ENCODE peak calls at places on chromosomes 13 and 19, in nine cellular contexts. One of them, this sample, is unnamed.

GRCh38 chr13:111908391-111908790 is 158.6 kb upstream of the SOX1 start:
- DNase-seq in mucosa of gallbladder: no peak
- DNase-seq in cerebellar cortex: no peak
- DNase-seq in activated T-helper 1 cell treated with anti-CD3 and anti-CD28 coated beads, Interleukin-12 subunit alpha, Interleukin-12 subunit beta, Interleukin-2, Interleukin-4 antibody, amounts not matched to agents 30 ng/mL and 10 ng/mL and 1 ng/mL, durations not matched to agents 14 hours and 24 hours and 36 hours: no peak
- DNase-seq in nephron progenitor cell: no peak
- DNase-seq in SK-N-DZ: no peak
- DNase-seq in choroid plexus epithelial cell: no peak
- DNase-seq in activated CD8-positive, alpha-beta memory T cell treated with anti-CD3 and anti-CD28 coated beads, Interleukin-2, amount 10 ng/mL, durations not matched to agents 7 days and 5 days: peak
- DNase-seq in caudate nucleus: no peak
- DNase-seq in this sample: no peak

GRCh38 chr13:37369618-37370017 is 228.9 kb downstream of the POSTN start:
- DNase-seq in mucosa of gallbladder: no peak
- DNase-seq in cerebellar cortex: no peak
- DNase-seq in activated T-helper 1 cell treated with anti-CD3 and anti-CD28 coated beads, Interleukin-12 subunit alpha, Interleukin-12 subunit beta, Interleukin-2, Interleukin-4 antibody, amounts not matched to agents 30 ng/mL and 10 ng/mL and 1 ng/mL, durations not matched to agents 14 hours and 24 hours and 36 hours: no peak
- DNase-seq in nephron progenitor cell: no peak
- DNase-seq in SK-N-DZ: no peak
- DNase-seq in choroid plexus epithelial cell: peak
- DNase-seq in activated CD8-positive, alpha-beta memory T cell treated with anti-CD3 and anti-CD28 coated beads, Interleukin-2, amount 10 ng/mL, durations not matched to agents 7 days and 5 days: no peak
- DNase-seq in caudate nucleus: no peak
- DNase-seq in this sample: no peak

GRCh38 chr19:51735759-51736449 is 12.1 kb upstream of the HAS1 start:
- DNase-seq in mucosa of gallbladder: peak
- DNase-seq in cerebellar cortex: no peak
- DNase-seq in activated T-helper 1 cell treated with anti-CD3 and anti-CD28 coated beads, Interleukin-12 subunit alpha, Interleukin-12 subunit beta, Interleukin-2, Interleukin-4 antibody, amounts not matched to agents 30 ng/mL and 10 ng/mL and 1 ng/mL, durations not matched to agents 14 hours and 24 hours and 36 hours: no peak
- DNase-seq in nephron progenitor cell: no peak
- DNase-seq in SK-N-DZ: no peak
- DNase-seq in choroid plexus epithelial cell: peak
- DNase-seq in activated CD8-positive, alpha-beta memory T cell treated with anti-CD3 and anti-CD28 coated beads, Interleukin-2, amount 10 ng/mL, durations not matched to agents 7 days and 5 days: no peak
- DNase-seq in caudate nucleus: no peak
- DNase-seq in this sample: no peak

GRCh38 chr19:11382898-11383705 is 1.0 kb downstream of the EPOR start:
- DNase-seq in mucosa of gallbladder: no peak
- DNase-seq in cerebellar cortex: peak
- DNase-seq in activated T-helper 1 cell treated with anti-CD3 and anti-CD28 coated beads, Interleukin-12 subunit alpha, Interleukin-12 subunit beta, Interleukin-2, Interleukin-4 antibody, amounts not matched to agents 30 ng/mL and 10 ng/mL and 1 ng/mL, durations not matched to agents 14 hours and 24 hours and 36 hours: no peak
- DNase-seq in nephron progenitor cell: peak
- DNase-seq in SK-N-DZ: peak
- DNase-seq in choroid plexus epithelial cell: peak
- DNase-seq in activated CD8-positive, alpha-beta memory T cell treated with anti-CD3 and anti-CD28 coated beads, Interleukin-2, amount 10 ng/mL, durations not matched to agents 7 days and 5 days: peak
- DNase-seq in caudate nucleus: no peak
- DNase-seq in this sample: peak

GRCh38 chr13:78131811-78132210 is 213.2 kb upstream of the EDNRB start:
- DNase-seq in mucosa of gallbladder: no peak
- DNase-seq in cerebellar cortex: no peak
- DNase-seq in activated T-helper 1 cell treated with anti-CD3 and anti-CD28 coated beads, Interleukin-12 subunit alpha, Interleukin-12 subunit beta, Interleukin-2, Interleukin-4 antibody, amounts not matched to agents 30 ng/mL and 10 ng/mL and 1 ng/mL, durations not matched to agents 14 hours and 24 hours and 36 hours: no peak
- DNase-seq in nephron progenitor cell: no peak
- DNase-seq in SK-N-DZ: no peak
- DNase-seq in choroid plexus epithelial cell: peak
- DNase-seq in activated CD8-positive, alpha-beta memory T cell treated with anti-CD3 and anti-CD28 coated beads, Interleukin-2, amount 10 ng/mL, durations not matched to agents 7 days and 5 days: no peak
- DNase-seq in caudate nucleus: no peak
- DNase-seq in this sample: no peak

GRCh38 chr19:48798937-48799336 is 11.9 kb downstream of the BCAT2 start:
- DNase-seq in mucosa of gallbladder: no peak
- DNase-seq in cerebellar cortex: no peak
- DNase-seq in activated T-helper 1 cell treated with anti-CD3 and anti-CD28 coated beads, Interleukin-12 subunit alpha, Interleukin-12 subunit beta, Interleukin-2, Interleukin-4 antibody, amounts not matched to agents 30 ng/mL and 10 ng/mL and 1 ng/mL, durations not matched to agents 14 hours and 24 hours and 36 hours: no peak
- DNase-seq in nephron progenitor cell: no peak
- DNase-seq in SK-N-DZ: no peak
- DNase-seq in choroid plexus epithelial cell: peak
- DNase-seq in activated CD8-positive, alpha-beta memory T cell treated with anti-CD3 and anti-CD28 coated beads, Interleukin-2, amount 10 ng/mL, durations not matched to agents 7 days and 5 days: no peak
- DNase-seq in caudate nucleus: no peak
- DNase-seq in this sample: no peak

GRCh38 chr19:39093761-39094160 is 9.6 kb downstream of the ACP7 start:
- DNase-seq in mucosa of gallbladder: no peak
- DNase-seq in cerebellar cortex: no peak
- DNase-seq in activated T-helper 1 cell treated with anti-CD3 and anti-CD28 coated beads, Interleukin-12 subunit alpha, Interleukin-12 subunit beta, Interleukin-2, Interleukin-4 antibody, amounts not matched to agents 30 ng/mL and 10 ng/mL and 1 ng/mL, durations not matched to agents 14 hours and 24 hours and 36 hours: no peak
- DNase-seq in nephron progenitor cell: no peak
- DNase-seq in SK-N-DZ: no peak
- DNase-seq in choroid plexus epithelial cell: peak
- DNase-seq in activated CD8-positive, alpha-beta memory T cell treated with anti-CD3 and anti-CD28 coated beads, Interleukin-2, amount 10 ng/mL, durations not matched to agents 7 days and 5 days: no peak
- DNase-seq in caudate nucleus: no peak
- DNase-seq in this sample: no peak

GRCh38 chr13:91468301-91468700 is 69.9 kb downstream of the GPC5 start:
- DNase-seq in mucosa of gallbladder: no peak
- DNase-seq in cerebellar cortex: no peak
- DNase-seq in activated T-helper 1 cell treated with anti-CD3 and anti-CD28 coated beads, Interleukin-12 subunit alpha, Interleukin-12 subunit beta, Interleukin-2, Interleukin-4 antibody, amounts not matched to agents 30 ng/mL and 10 ng/mL and 1 ng/mL, durations not matched to agents 14 hours and 24 hours and 36 hours: no peak
- DNase-seq in nephron progenitor cell: no peak
- DNase-seq in SK-N-DZ: no peak
- DNase-seq in choroid plexus epithelial cell: no peak
- DNase-seq in activated CD8-positive, alpha-beta memory T cell treated with anti-CD3 and anti-CD28 coated beads, Interleukin-2, amount 10 ng/mL, durations not matched to agents 7 days and 5 days: no peak
- DNase-seq in caudate nucleus: no peak
- DNase-seq in this sample: no peak

GRCh38 chr13:108212901-108213300 is 2.4 kb downstream of the LIG4 start:
- DNase-seq in mucosa of gallbladder: no peak
- DNase-seq in cerebellar cortex: peak
- DNase-seq in activated T-helper 1 cell treated with anti-CD3 and anti-CD28 coated beads, Interleukin-12 subunit alpha, Interleukin-12 subunit beta, Interleukin-2, Interleukin-4 antibody, amounts not matched to agents 30 ng/mL and 10 ng/mL and 1 ng/mL, durations not matched to agents 14 hours and 24 hours and 36 hours: no peak
- DNase-seq in nephron progenitor cell: no peak
- DNase-seq in SK-N-DZ: no peak
- DNase-seq in choroid plexus epithelial cell: no peak
- DNase-seq in activated CD8-positive, alpha-beta memory T cell treated with anti-CD3 and anti-CD28 coated beads, Interleukin-2, amount 10 ng/mL, durations not matched to agents 7 days and 5 days: no peak
- DNase-seq in caudate nucleus: no peak
- DNase-seq in this sample: no peak

GRCh38 chr13:113887700-113888201 is 23.9 kb upstream of the GAS6 start:
- DNase-seq in mucosa of gallbladder: no peak
- DNase-seq in cerebellar cortex: no peak
- DNase-seq in activated T-helper 1 cell treated with anti-CD3 and anti-CD28 coated beads, Interleukin-12 subunit alpha, Interleukin-12 subunit beta, Interleukin-2, Interleukin-4 antibody, amounts not matched to agents 30 ng/mL and 10 ng/mL and 1 ng/mL, durations not matched to agents 14 hours and 24 hours and 36 hours: no peak
- DNase-seq in nephron progenitor cell: no peak
- DNase-seq in SK-N-DZ: no peak
- DNase-seq in choroid plexus epithelial cell: peak
- DNase-seq in activated CD8-positive, alpha-beta memory T cell treated with anti-CD3 and anti-CD28 coated beads, Interleukin-2, amount 10 ng/mL, durations not matched to agents 7 days and 5 days: no peak
- DNase-seq in caudate nucleus: no peak
- DNase-seq in this sample: no peak

GRCh38 chr13:39130298-39130697 is 92.0 kb downstream of the NHLRC3 start:
- DNase-seq in mucosa of gallbladder: no peak
- DNase-seq in cerebellar cortex: no peak
- DNase-seq in activated T-helper 1 cell treated with anti-CD3 and anti-CD28 coated beads, Interleukin-12 subunit alpha, Interleukin-12 subunit beta, Interleukin-2, Interleukin-4 antibody, amounts not matched to agents 30 ng/mL and 10 ng/mL and 1 ng/mL, durations not matched to agents 14 hours and 24 hours and 36 hours: no peak
- DNase-seq in nephron progenitor cell: no peak
- DNase-seq in SK-N-DZ: no peak
- DNase-seq in choroid plexus epithelial cell: no peak
- DNase-seq in activated CD8-positive, alpha-beta memory T cell treated with anti-CD3 and anti-CD28 coated beads, Interleukin-2, amount 10 ng/mL, durations not matched to agents 7 days and 5 days: no peak
- DNase-seq in caudate nucleus: no peak
- DNase-seq in this sample: no peak

GRCh38 chr13:52786747-52787146 is 47.1 kb upstream of the CNMD start:
- DNase-seq in mucosa of gallbladder: no peak
- DNase-seq in cerebellar cortex: no peak
- DNase-seq in activated T-helper 1 cell treated with anti-CD3 and anti-CD28 coated beads, Interleukin-12 subunit alpha, Interleukin-12 subunit beta, Interleukin-2, Interleukin-4 antibody, amounts not matched to agents 30 ng/mL and 10 ng/mL and 1 ng/mL, durations not matched to agents 14 hours and 24 hours and 36 hours: no peak
- DNase-seq in nephron progenitor cell: no peak
- DNase-seq in SK-N-DZ: no peak
- DNase-seq in choroid plexus epithelial cell: no peak
- DNase-seq in activated CD8-positive, alpha-beta memory T cell treated with anti-CD3 and anti-CD28 coated beads, Interleukin-2, amount 10 ng/mL, durations not matched to agents 7 days and 5 days: no peak
- DNase-seq in caudate nucleus: peak
- DNase-seq in this sample: no peak

GRCh38 chr19:8449830-8450229 is 5.1 kb downstream of the HNRNPM start:
- DNase-seq in mucosa of gallbladder: no peak
- DNase-seq in cerebellar cortex: no peak
- DNase-seq in activated T-helper 1 cell treated with anti-CD3 and anti-CD28 coated beads, Interleukin-12 subunit alpha, Interleukin-12 subunit beta, Interleukin-2, Interleukin-4 antibody, amounts not matched to agents 30 ng/mL and 10 ng/mL and 1 ng/mL, durations not matched to agents 14 hours and 24 hours and 36 hours: no peak
- DNase-seq in nephron progenitor cell: no peak
- DNase-seq in SK-N-DZ: no peak
- DNase-seq in choroid plexus epithelial cell: no peak
- DNase-seq in activated CD8-positive, alpha-beta memory T cell treated with anti-CD3 and anti-CD28 coated beads, Interleukin-2, amount 10 ng/mL, durations not matched to agents 7 days and 5 days: no peak
- DNase-seq in caudate nucleus: no peak
- DNase-seq in this sample: no peak

GRCh38 chr19:49554701-49555181 is 25.6 kb downstream of the NOSIP start:
- DNase-seq in mucosa of gallbladder: no peak
- DNase-seq in cerebellar cortex: no peak
- DNase-seq in activated T-helper 1 cell treated with anti-CD3 and anti-CD28 coated beads, Interleukin-12 subunit alpha, Interleukin-12 subunit beta, Interleukin-2, Interleukin-4 antibody, amounts not matched to agents 30 ng/mL and 10 ng/mL and 1 ng/mL, durations not matched to agents 14 hours and 24 hours and 36 hours: peak
- DNase-seq in nephron progenitor cell: no peak
- DNase-seq in SK-N-DZ: no peak
- DNase-seq in choroid plexus epithelial cell: no peak
- DNase-seq in activated CD8-positive, alpha-beta memory T cell treated with anti-CD3 and anti-CD28 coated beads, Interleukin-2, amount 10 ng/mL, durations not matched to agents 7 days and 5 days: peak
- DNase-seq in caudate nucleus: no peak
- DNase-seq in this sample: peak

GRCh38 chr19:5762608-5763217 is 21.8 kb downstream of the PRR22 start:
- DNase-seq in mucosa of gallbladder: no peak
- DNase-seq in cerebellar cortex: no peak
- DNase-seq in activated T-helper 1 cell treated with anti-CD3 and anti-CD28 coated beads, Interleukin-12 subunit alpha, Interleukin-12 subunit beta, Interleukin-2, Interleukin-4 antibody, amounts not matched to agents 30 ng/mL and 10 ng/mL and 1 ng/mL, durations not matched to agents 14 hours and 24 hours and 36 hours: no peak
- DNase-seq in nephron progenitor cell: no peak
- DNase-seq in SK-N-DZ: no peak
- DNase-seq in choroid plexus epithelial cell: no peak
- DNase-seq in activated CD8-positive, alpha-beta memory T cell treated with anti-CD3 and anti-CD28 coated beads, Interleukin-2, amount 10 ng/mL, durations not matched to agents 7 days and 5 days: no peak
- DNase-seq in caudate nucleus: no peak
- DNase-seq in this sample: no peak

GRCh38 chr19:5013761-5014160 is 44.8 kb downstream of the KDM4B start:
- DNase-seq in mucosa of gallbladder: no peak
- DNase-seq in cerebellar cortex: no peak
- DNase-seq in activated T-helper 1 cell treated with anti-CD3 and anti-CD28 coated beads, Interleukin-12 subunit alpha, Interleukin-12 subunit beta, Interleukin-2, Interleukin-4 antibody, amounts not matched to agents 30 ng/mL and 10 ng/mL and 1 ng/mL, durations not matched to agents 14 hours and 24 hours and 36 hours: no peak
- DNase-seq in nephron progenitor cell: no peak
- DNase-seq in SK-N-DZ: no peak
- DNase-seq in choroid plexus epithelial cell: no peak
- DNase-seq in activated CD8-positive, alpha-beta memory T cell treated with anti-CD3 and anti-CD28 coated beads, Interleukin-2, amount 10 ng/mL, durations not matched to agents 7 days and 5 days: no peak
- DNase-seq in caudate nucleus: no peak
- DNase-seq in this sample: no peak

GRCh38 chr13:25292301-25292700 is 5.0 kb upstream of the MTMR6 start:
- DNase-seq in mucosa of gallbladder: peak
- DNase-seq in cerebellar cortex: no peak
- DNase-seq in activated T-helper 1 cell treated with anti-CD3 and anti-CD28 coated beads, Interleukin-12 subunit alpha, Interleukin-12 subunit beta, Interleukin-2, Interleukin-4 antibody, amounts not matched to agents 30 ng/mL and 10 ng/mL and 1 ng/mL, durations not matched to agents 14 hours and 24 hours and 36 hours: no peak
- DNase-seq in nephron progenitor cell: no peak
- DNase-seq in SK-N-DZ: peak
- DNase-seq in choroid plexus epithelial cell: peak
- DNase-seq in activated CD8-positive, alpha-beta memory T cell treated with anti-CD3 and anti-CD28 coated beads, Interleukin-2, amount 10 ng/mL, durations not matched to agents 7 days and 5 days: no peak
- DNase-seq in caudate nucleus: no peak
- DNase-seq in this sample: no peak

GRCh38 chr13:33348366-33348765 is 62.8 kb upstream of the STARD13 start:
- DNase-seq in mucosa of gallbladder: no peak
- DNase-seq in cerebellar cortex: no peak
- DNase-seq in activated T-helper 1 cell treated with anti-CD3 and anti-CD28 coated beads, Interleukin-12 subunit alpha, Interleukin-12 subunit beta, Interleukin-2, Interleukin-4 antibody, amounts not matched to agents 30 ng/mL and 10 ng/mL and 1 ng/mL, durations not matched to agents 14 hours and 24 hours and 36 hours: no peak
- DNase-seq in nephron progenitor cell: no peak
- DNase-seq in SK-N-DZ: no peak
- DNase-seq in choroid plexus epithelial cell: peak
- DNase-seq in activated CD8-positive, alpha-beta memory T cell treated with anti-CD3 and anti-CD28 coated beads, Interleukin-2, amount 10 ng/mL, durations not matched to agents 7 days and 5 days: no peak
- DNase-seq in caudate nucleus: no peak
- DNase-seq in this sample: no peak

GRCh38 chr13:25738342-25738771 is 313.5 kb downstream of the SHISA2 start:
- DNase-seq in mucosa of gallbladder: no peak
- DNase-seq in cerebellar cortex: peak
- DNase-seq in activated T-helper 1 cell treated with anti-CD3 and anti-CD28 coated beads, Interleukin-12 subunit alpha, Interleukin-12 subunit beta, Interleukin-2, Interleukin-4 antibody, amounts not matched to agents 30 ng/mL and 10 ng/mL and 1 ng/mL, durations not matched to agents 14 hours and 24 hours and 36 hours: no peak
- DNase-seq in nephron progenitor cell: no peak
- DNase-seq in SK-N-DZ: no peak
- DNase-seq in choroid plexus epithelial cell: peak
- DNase-seq in activated CD8-positive, alpha-beta memory T cell treated with anti-CD3 and anti-CD28 coated beads, Interleukin-2, amount 10 ng/mL, durations not matched to agents 7 days and 5 days: no peak
- DNase-seq in caudate nucleus: no peak
- DNase-seq in this sample: no peak

GRCh38 chr19:30630289-30631034 is 258.3 kb downstream of the ZNF536 start:
- DNase-seq in mucosa of gallbladder: no peak
- DNase-seq in cerebellar cortex: peak
- DNase-seq in activated T-helper 1 cell treated with anti-CD3 and anti-CD28 coated beads, Interleukin-12 subunit alpha, Interleukin-12 subunit beta, Interleukin-2, Interleukin-4 antibody, amounts not matched to agents 30 ng/mL and 10 ng/mL and 1 ng/mL, durations not matched to agents 14 hours and 24 hours and 36 hours: no peak
- DNase-seq in nephron progenitor cell: no peak
- DNase-seq in SK-N-DZ: no peak
- DNase-seq in choroid plexus epithelial cell: no peak
- DNase-seq in activated CD8-positive, alpha-beta memory T cell treated with anti-CD3 and anti-CD28 coated beads, Interleukin-2, amount 10 ng/mL, durations not matched to agents 7 days and 5 days: no peak
- DNase-seq in caudate nucleus: no peak
- DNase-seq in this sample: no peak

GRCh38 chr19:3849092-3849491 is 19.7 kb downstream of the ZFR2 start:
- DNase-seq in mucosa of gallbladder: no peak
- DNase-seq in cerebellar cortex: peak
- DNase-seq in activated T-helper 1 cell treated with anti-CD3 and anti-CD28 coated beads, Interleukin-12 subunit alpha, Interleukin-12 subunit beta, Interleukin-2, Interleukin-4 antibody, amounts not matched to agents 30 ng/mL and 10 ng/mL and 1 ng/mL, durations not matched to agents 14 hours and 24 hours and 36 hours: no peak
- DNase-seq in nephron progenitor cell: peak
- DNase-seq in SK-N-DZ: peak
- DNase-seq in choroid plexus epithelial cell: peak
- DNase-seq in activated CD8-positive, alpha-beta memory T cell treated with anti-CD3 and anti-CD28 coated beads, Interleukin-2, amount 10 ng/mL, durations not matched to agents 7 days and 5 days: peak
- DNase-seq in caudate nucleus: no peak
- DNase-seq in this sample: peak

GRCh38 chr19:17575871-17576757 is 20.7 kb downstream of the COLGALT1 start:
- DNase-seq in mucosa of gallbladder: no peak
- DNase-seq in cerebellar cortex: no peak
- DNase-seq in activated T-helper 1 cell treated with anti-CD3 and anti-CD28 coated beads, Interleukin-12 subunit alpha, Interleukin-12 subunit beta, Interleukin-2, Interleukin-4 antibody, amounts not matched to agents 30 ng/mL and 10 ng/mL and 1 ng/mL, durations not matched to agents 14 hours and 24 hours and 36 hours: no peak
- DNase-seq in nephron progenitor cell: peak
- DNase-seq in SK-N-DZ: no peak
- DNase-seq in choroid plexus epithelial cell: no peak
- DNase-seq in activated CD8-positive, alpha-beta memory T cell treated with anti-CD3 and anti-CD28 coated beads, Interleukin-2, amount 10 ng/mL, durations not matched to agents 7 days and 5 days: no peak
- DNase-seq in caudate nucleus: no peak
- DNase-seq in this sample: no peak

GRCh38 chr13:111981446-111982165 is 85.3 kb upstream of the SOX1 start:
- DNase-seq in mucosa of gallbladder: no peak
- DNase-seq in cerebellar cortex: no peak
- DNase-seq in activated T-helper 1 cell treated with anti-CD3 and anti-CD28 coated beads, Interleukin-12 subunit alpha, Interleukin-12 subunit beta, Interleukin-2, Interleukin-4 antibody, amounts not matched to agents 30 ng/mL and 10 ng/mL and 1 ng/mL, durations not matched to agents 14 hours and 24 hours and 36 hours: no peak
- DNase-seq in nephron progenitor cell: no peak
- DNase-seq in SK-N-DZ: no peak
- DNase-seq in choroid plexus epithelial cell: no peak
- DNase-seq in activated CD8-positive, alpha-beta memory T cell treated with anti-CD3 and anti-CD28 coated beads, Interleukin-2, amount 10 ng/mL, durations not matched to agents 7 days and 5 days: no peak
- DNase-seq in caudate nucleus: no peak
- DNase-seq in this sample: no peak

GRCh38 chr13:94707400-94708021 is 4.8 kb downstream of the SOX21 start:
- DNase-seq in mucosa of gallbladder: no peak
- DNase-seq in cerebellar cortex: no peak
- DNase-seq in activated T-helper 1 cell treated with anti-CD3 and anti-CD28 coated beads, Interleukin-12 subunit alpha, Interleukin-12 subunit beta, Interleukin-2, Interleukin-4 antibody, amounts not matched to agents 30 ng/mL and 10 ng/mL and 1 ng/mL, durations not matched to agents 14 hours and 24 hours and 36 hours: no peak
- DNase-seq in nephron progenitor cell: peak
- DNase-seq in SK-N-DZ: no peak
- DNase-seq in choroid plexus epithelial cell: no peak
- DNase-seq in activated CD8-positive, alpha-beta memory T cell treated with anti-CD3 and anti-CD28 coated beads, Interleukin-2, amount 10 ng/mL, durations not matched to agents 7 days and 5 days: no peak
- DNase-seq in caudate nucleus: no peak
- DNase-seq in this sample: no peak

GRCh38 chr19:34041922-34042521 is 130.3 kb upstream of the LSM14A start:
- DNase-seq in mucosa of gallbladder: peak
- DNase-seq in cerebellar cortex: peak
- DNase-seq in activated T-helper 1 cell treated with anti-CD3 and anti-CD28 coated beads, Interleukin-12 subunit alpha, Interleukin-12 subunit beta, Interleukin-2, Interleukin-4 antibody, amounts not matched to agents 30 ng/mL and 10 ng/mL and 1 ng/mL, durations not matched to agents 14 hours and 24 hours and 36 hours: peak
- DNase-seq in nephron progenitor cell: peak
- DNase-seq in SK-N-DZ: peak
- DNase-seq in choroid plexus epithelial cell: peak
- DNase-seq in activated CD8-positive, alpha-beta memory T cell treated with anti-CD3 and anti-CD28 coated beads, Interleukin-2, amount 10 ng/mL, durations not matched to agents 7 days and 5 days: peak
- DNase-seq in caudate nucleus: peak
- DNase-seq in this sample: peak

GRCh38 chr19:19570561-19570960 is 32.5 kb downstream of the CILP2 start:
- DNase-seq in mucosa of gallbladder: no peak
- DNase-seq in cerebellar cortex: no peak
- DNase-seq in activated T-helper 1 cell treated with anti-CD3 and anti-CD28 coated beads, Interleukin-12 subunit alpha, Interleukin-12 subunit beta, Interleukin-2, Interleukin-4 antibody, amounts not matched to agents 30 ng/mL and 10 ng/mL and 1 ng/mL, durations not matched to agents 14 hours and 24 hours and 36 hours: no peak
- DNase-seq in nephron progenitor cell: no peak
- DNase-seq in SK-N-DZ: no peak
- DNase-seq in choroid plexus epithelial cell: no peak
- DNase-seq in activated CD8-positive, alpha-beta memory T cell treated with anti-CD3 and anti-CD28 coated beads, Interleukin-2, amount 10 ng/mL, durations not matched to agents 7 days and 5 days: no peak
- DNase-seq in caudate nucleus: no peak
- DNase-seq in this sample: no peak

GRCh38 chr19:51687791-51688664 is 5.1 kb upstream of the SPACA6 start:
- DNase-seq in mucosa of gallbladder: peak
- DNase-seq in cerebellar cortex: peak
- DNase-seq in activated T-helper 1 cell treated with anti-CD3 and anti-CD28 coated beads, Interleukin-12 subunit alpha, Interleukin-12 subunit beta, Interleukin-2, Interleukin-4 antibody, amounts not matched to agents 30 ng/mL and 10 ng/mL and 1 ng/mL, durations not matched to agents 14 hours and 24 hours and 36 hours: no peak
- DNase-seq in nephron progenitor cell: peak
- DNase-seq in SK-N-DZ: peak
- DNase-seq in choroid plexus epithelial cell: peak
- DNase-seq in activated CD8-positive, alpha-beta memory T cell treated with anti-CD3 and anti-CD28 coated beads, Interleukin-2, amount 10 ng/mL, durations not matched to agents 7 days and 5 days: no peak
- DNase-seq in caudate nucleus: peak
- DNase-seq in this sample: no peak

This sample was measured in activated CD4-positive, alpha-beta memory T cell treated with anti-CD3 and anti-CD28 coated beads, Interleukin-2, amount 10 ng/mL, durations not matched to agents 7 days and 5 days.